ENCODE peak calls at places on chromosomes 3 and 15, in nine cellular contexts. Q, T, J, Z, A, U, R, P and Y are unnamed samples.

GRCh38 chr3:37347941-37348340 is 173.6 kb upstream of the LRRFIP2 start:
- DNase-seq in A (no peak), J (no peak), Q (no peak), T (peak; percentile 17), Z (no peak), P (no peak), U (peak; percentile 8), R (no peak), Y (no peak)

GRCh38 chr15:33104276-33104675 is 90.2 kb downstream of the FMN1 start:
- DNase-seq in U (peak; percentile 81), J (peak; percentile 33), Z (no peak), P (peak; percentile 82), A (no peak), R (no peak), T (no peak), Q (peak; percentile 42), Y (peak; percentile 68)

GRCh38 chr15:80852676-80853075 is 73.5 kb downstream of the CEMIP start:
- DNase-seq in R (no peak), T (no peak), A (no peak), U (no peak), P (no peak), Z (no peak), Q (no peak), J (peak; percentile 10), Y (no peak)

GRCh38 chr3:27311400-27311799 is 57.8 kb downstream of the NEK10 start:
- DNase-seq in Q (peak; percentile 75), P (peak; percentile 94), T (peak; percentile 20), A (no peak), J (peak; percentile 62), Z (no peak), R (no peak), U (peak; percentile 93), Y (peak; percentile 84)

GRCh38 chr3:172244011-172244410 is 204.2 kb downstream of the GHSR start:
- DNase-seq in J (no peak), U (peak; percentile 52), Z (no peak), Q (no peak), P (peak; percentile 42), R (no peak), A (no peak), T (no peak), Y (no peak)

GRCh38 chr15:88932875-88933330 is 19.7 kb upstream of the MFGE8 start:
- DNase-seq in R (no peak), A (no peak), U (no peak), Z (no peak), P (no peak), Q (no peak), T (no peak), J (no peak), Y (peak; percentile 64)

GRCh38 chr15:88646088-88646405 is 7.2 kb downstream of the ISG20 start:
- DNase-seq in P (no peak), R (no peak), U (no peak), T (no peak), J (no peak), Z (no peak), Q (no peak), A (no peak), Y (no peak)

GRCh38 chr15:43942157-43942556 is 115.4 kb downstream of the WDR76 start:
- DNase-seq in Z (no peak), Q (no peak), A (no peak), P (no peak), T (no peak), U (no peak), R (no peak), J (no peak), Y (no peak)

GRCh38 chr3:126081618-126082333 is 2.1 kb downstream of the SLC41A3 start:
- DNase-seq in T (peak; percentile 73), P (peak; percentile 48), Z (no peak), A (no peak), R (no peak), Q (no peak), J (peak; percentile 92), U (peak; percentile 57), Y (no peak)
- H3K4me3 ChIP-seq in T (no peak overlapping the region), P (no peak overlapping the region), Z (no peak overlapping the region), A (no peak overlapping the region), R (no peak overlapping the region), Q (no peak overlapping the region), J (no peak overlapping the region), U (no peak overlapping the region), Y (no peak overlapping the region)

GRCh38 chr15:38562278-38562677 is 2.3 kb downstream of the RASGRP1 start:
- DNase-seq in A (no peak), R (no peak), Z (no peak), Q (no peak), U (no peak), P (no peak), T (no peak), J (no peak), Y (no peak)

GRCh38 chr15:38565287-38565670 is 665 bp upstream of the RASGRP1 start:
- DNase-seq in P (no peak), A (no peak), Z (no peak), J (no peak), Q (no peak), R (no peak), U (no peak), T (no peak), Y (no peak)

GRCh38 chr15:38563723-38564519 is 693 bp downstream of the RASGRP1 start:
- DNase-seq in U (no peak), R (peak; percentile 83), P (peak; percentile 40), Q (no peak), A (peak; percentile 85), J (peak; percentile 67), Z (peak; percentile 70), T (peak; percentile 48), Y (peak; percentile 30)

GRCh38 chr15:38560456-38560926 is 4.1 kb downstream of the RASGRP1 start:
- DNase-seq in U (no peak), Z (no peak), P (no peak), Q (no peak), T (no peak), J (no peak), A (no peak), R (no peak), Y (no peak)

DNA sequence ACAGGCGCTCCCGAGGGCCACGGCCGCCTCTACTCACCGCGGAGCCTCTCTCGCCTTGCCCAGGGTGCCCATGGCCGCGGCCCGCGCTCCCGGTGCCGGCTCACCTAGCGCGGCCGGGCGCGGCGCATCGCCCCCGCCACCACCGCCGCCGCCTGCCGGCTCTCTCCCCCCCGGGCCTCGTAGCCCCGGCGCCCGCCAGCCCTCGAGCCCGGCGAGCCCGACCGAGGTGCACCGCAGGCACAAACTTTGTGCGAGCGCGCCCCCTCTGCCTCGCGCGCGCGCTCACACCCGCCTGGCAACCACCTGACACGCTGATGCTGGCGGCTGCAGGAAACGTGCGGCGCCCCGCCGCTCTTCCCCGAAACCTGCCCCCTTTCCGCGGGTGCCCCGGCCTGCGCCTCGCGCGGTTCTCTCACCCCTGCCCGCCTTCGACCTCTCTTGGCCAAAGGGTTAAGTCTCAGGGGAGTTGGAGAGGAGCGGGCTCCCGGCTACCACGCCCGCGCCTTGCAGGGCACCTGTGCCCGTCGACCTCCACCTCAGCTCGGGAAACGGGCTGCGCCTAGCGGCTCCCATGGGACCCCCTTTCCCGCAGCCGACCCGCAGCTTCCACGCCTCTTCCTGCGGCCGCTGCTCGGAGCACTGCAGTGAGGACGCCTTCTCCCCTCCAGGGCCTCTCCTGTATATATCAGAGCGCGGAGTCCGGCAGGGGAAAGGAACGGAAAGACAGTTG is at the start of gene RASGRP1:
- DNase-seq in U (no peak), Q (no peak), J (peak; percentile 55), A (peak; percentile 84), T (peak; percentile 63), R (peak; percentile 79), P (peak; percentile 41), Z (peak; percentile 65), Y (peak; percentile 53)
- TF ChIP-seq CTCF in U (no peak), Q (peak; percentile 7), J (no peak), A (no peak), T (peak; percentile 19), R (peak; percentile 11), P (peak; percentile 20), Z (no peak), Y (peak; percentile 6)

GRCh38 chr3:178392553-178392952 is 143.7 kb upstream of the KCNMB2 start:
- DNase-seq in J (no peak), R (no peak), Z (no peak), A (no peak), U (peak; percentile 82), Q (no peak), P (peak; percentile 46), T (no peak), Y (peak; percentile 35)

GRCh38 chr3:178389258-178389657 is 147.0 kb upstream of the KCNMB2 start:
- DNase-seq in T (no peak), Q (no peak), J (no peak), A (no peak), Z (no peak), U (no peak), P (no peak), R (no peak), Y (no peak)

GRCh38 chr3:178396318-178396717 is 139.9 kb upstream of the KCNMB2 start:
- DNase-seq in Z (no peak), A (no peak), U (no peak), T (no peak), Q (no peak), P (no peak), J (no peak), R (no peak), Y (no peak)

GRCh38 chr3:178397836-178398235 is 138.4 kb upstream of the KCNMB2 start:
- DNase-seq in P (peak; percentile 17), T (no peak), Q (no peak), Z (no peak), U (no peak), J (no peak), A (no peak), R (no peak), Y (peak; percentile 33)

DNA sequence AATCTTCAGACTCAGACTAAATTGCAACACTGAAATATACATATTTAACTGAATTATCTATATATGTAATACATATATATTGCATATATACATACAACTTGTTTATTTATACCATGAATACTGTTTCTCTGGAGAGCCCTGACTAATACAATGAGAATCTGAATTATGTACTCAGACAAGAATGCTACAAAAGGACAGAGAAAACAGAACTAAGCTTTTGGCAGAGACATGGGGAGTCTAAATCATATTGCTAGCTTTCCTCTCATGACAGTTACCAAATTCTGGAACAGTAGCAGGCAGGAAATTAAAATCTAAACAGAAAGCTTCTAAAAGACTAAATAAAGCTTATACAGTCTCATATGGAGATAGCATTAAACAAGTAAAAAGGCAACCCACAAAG is 142.4 kb upstream of the KCNMB2 start:
- DNase-seq in R (no peak), A (no peak), T (no peak), U (peak; percentile 73), Q (no peak), J (no peak), P (peak; percentile 77), Z (no peak), Y (peak; percentile 78)
- H3K4me3 ChIP-seq in R (no peak overlapping the region), A (no peak overlapping the region), T (no peak overlapping the region), U (no peak overlapping the region), Q (no peak overlapping the region), J (no peak overlapping the region), P (no peak overlapping the region), Z (no peak overlapping the region), Y (no peak overlapping the region)

DNA sequence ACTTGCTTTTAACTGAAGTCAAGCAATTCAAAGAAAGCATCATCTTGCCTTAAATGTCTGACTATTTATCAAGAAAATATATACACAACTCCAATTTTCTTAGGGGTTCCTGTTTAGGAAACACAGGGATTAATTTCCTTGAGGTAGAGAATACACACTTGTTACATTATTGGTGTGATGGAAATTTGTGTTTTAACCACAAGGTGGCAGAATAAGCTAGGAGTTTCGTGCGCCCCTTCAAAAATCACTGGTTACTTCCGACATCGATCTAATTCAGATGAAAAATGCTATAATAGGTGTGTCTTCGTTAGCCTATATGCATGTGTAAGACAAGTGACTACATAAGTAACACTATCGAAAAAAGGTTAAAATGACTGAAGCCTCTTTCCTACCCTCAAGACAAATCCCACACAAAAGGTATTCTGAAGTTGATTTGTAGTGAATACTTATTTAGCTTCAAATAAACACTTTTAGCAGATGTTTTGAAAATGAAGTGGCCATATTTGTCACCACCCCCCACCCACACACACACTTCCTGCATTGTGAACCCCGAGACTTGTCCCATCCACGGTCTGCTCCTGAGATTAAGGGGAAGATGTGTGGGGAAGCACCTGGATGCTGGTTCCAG is 246.5 kb downstream of the ROBO1 start:
- DNase-seq in Z (no peak), U (peak; percentile 14), J (peak; percentile 17), Q (no peak), R (no peak), T (peak; percentile 73), A (no peak), P (peak; percentile 59), Y (peak; percentile 32)
- TF ChIP-seq CTCF in Z (peak; percentile 57), U (peak; percentile 62), J (peak; percentile 79), Q (peak; percentile 34), R (peak; percentile 49), T (peak; percentile 71), A (no peak), P (peak; percentile 34), Y (peak; percentile 57)